ENCODE peak calls at places on chromosomes 4 and X, in six cellular contexts. One of them, this sample, is unnamed.
A peak's percentile ranks its signal among the peaks of the same experiment; 100 is the strongest.

GRCh38 chrX:118566359-118566758 is 70.7 kb downstream of the DOCK11 start:
- DNase-seq in HCT116: no peak
- DNase-seq in COR-L47: no peak
- DNase-seq in foreskin melanocyte: no peak
- DNase-seq in IMR-90: peak; percentile 15
- DNase-seq in left lobe of liver: no peak
- DNase-seq in this sample: no peak

GRCh38 chr4:185394568-185395254 is 1.0 kb downstream of the LRP2BP start:
- DNase-seq in HCT116: no peak
- DNase-seq in IMR-90: no peak
- DNase-seq in COR-L47: no peak
- DNase-seq in foreskin melanocyte: no peak
- DNase-seq in left lobe of liver: no peak
- DNase-seq in this sample: no peak

GRCh38 chrX:110219920-110220319 is 98.0 kb downstream of the AMMECR1 start:
- DNase-seq in left lobe of liver: no peak
- DNase-seq in IMR-90: peak; percentile 69
- DNase-seq in COR-L47: no peak
- DNase-seq in HCT116: no peak
- DNase-seq in foreskin melanocyte: no peak
- DNase-seq in this sample: no peak

GRCh38 chrX:6890862-6891261 is 256.6 kb upstream of the STS start:
- DNase-seq in foreskin melanocyte: no peak
- DNase-seq in HCT116: no peak
- DNase-seq in left lobe of liver: no peak
- DNase-seq in COR-L47: no peak
- DNase-seq in IMR-90: no peak
- DNase-seq in this sample: no peak

GRCh38 chr4:91171217-91171616 is 1044.0 kb downstream of the CCSER1 start:
- DNase-seq in HCT116: no peak
- DNase-seq in COR-L47: no peak
- DNase-seq in foreskin melanocyte: no peak
- DNase-seq in IMR-90: no peak
- DNase-seq in left lobe of liver: no peak
- DNase-seq in this sample: peak; percentile 28

GRCh38 chr4:107183155-107183774 is 147.2 kb upstream of the DKK2 start:
- DNase-seq in COR-L47: peak; percentile 49
- DNase-seq in HCT116: peak; percentile 55
- DNase-seq in IMR-90: peak; percentile 58
- DNase-seq in foreskin melanocyte: peak; percentile 32
- DNase-seq in left lobe of liver: no peak
- DNase-seq in this sample: peak; percentile 8

GRCh38 chrX:133986008-133986683 is 752 bp upstream of the GPC3 start:
- DNase-seq in HCT116: no peak
- DNase-seq in IMR-90: no peak
- DNase-seq in left lobe of liver: no peak
- DNase-seq in COR-L47: no peak
- DNase-seq in foreskin melanocyte: no peak
- DNase-seq in this sample: no peak

GRCh38 chr4:22514001-22514400 is 1.9 kb downstream of the ADGRA3 start:
- DNase-seq in COR-L47: no peak
- DNase-seq in IMR-90: peak; percentile 91
- DNase-seq in HCT116: no peak
- DNase-seq in foreskin melanocyte: peak; percentile 79
- DNase-seq in left lobe of liver: no peak
- DNase-seq in this sample: no peak

GRCh38 chr4:1041147-1041935 is 29.9 kb downstream of the FGFRL1 start:
- DNase-seq in left lobe of liver: no peak
- DNase-seq in IMR-90: peak; percentile 34
- DNase-seq in foreskin melanocyte: no peak
- DNase-seq in COR-L47: peak; percentile 45
- DNase-seq in HCT116: no peak
- DNase-seq in this sample: no peak

GRCh38 chr4:152696764-152697250 is 17.0 kb upstream of the TMEM154 start:
- DNase-seq in foreskin melanocyte: peak; percentile 94
- DNase-seq in IMR-90: peak; percentile 65
- DNase-seq in COR-L47: no peak
- DNase-seq in HCT116: peak; percentile 54
- DNase-seq in left lobe of liver: no peak
- DNase-seq in this sample: no peak

GRCh38 chrX:7133036-7133412 is 14.5 kb upstream of the STS start:
- DNase-seq in left lobe of liver: no peak
- DNase-seq in foreskin melanocyte: no peak
- DNase-seq in IMR-90: peak; percentile 35
- DNase-seq in COR-L47: no peak
- DNase-seq in HCT116: no peak
- DNase-seq in this sample: no peak

GRCh38 chrX:118968031-118968430 is 6.4 kb upstream of the LONRF3 start:
- DNase-seq in COR-L47: no peak
- DNase-seq in HCT116: no peak
- DNase-seq in foreskin melanocyte: no peak
- DNase-seq in IMR-90: no peak
- DNase-seq in left lobe of liver: no peak
- DNase-seq in this sample: no peak

GRCh38 chrX:155334486-155335316 is at the start of gene CLIC2:
- DNase-seq in foreskin melanocyte: no peak
- DNase-seq in COR-L47: no peak
- DNase-seq in IMR-90: peak; percentile 79
- DNase-seq in left lobe of liver: no peak
- DNase-seq in HCT116: no peak
- DNase-seq in this sample: peak; percentile 64

GRCh38 chrX:152850465-152850864 is 19.6 kb downstream of the NSDHL start:
- DNase-seq in HCT116: no peak
- DNase-seq in IMR-90: no peak
- DNase-seq in foreskin melanocyte: peak; percentile 0
- DNase-seq in left lobe of liver: no peak
- DNase-seq in COR-L47: no peak
- DNase-seq in this sample: no peak

GRCh38 chr4:2449511-2450392 is 19.2 kb upstream of the RNF4 start:
- DNase-seq in IMR-90: no peak
- DNase-seq in HCT116: no peak
- DNase-seq in COR-L47: no peak
- DNase-seq in left lobe of liver: no peak
- DNase-seq in foreskin melanocyte: no peak
- DNase-seq in this sample: no peak

GRCh38 chr4:38856046-38856445 is 571 bp downstream of the TLR6 start:
- DNase-seq in HCT116: no peak
- DNase-seq in COR-L47: no peak
- DNase-seq in IMR-90: no peak
- DNase-seq in foreskin melanocyte: no peak
- DNase-seq in left lobe of liver: no peak
- DNase-seq in this sample: no peak

GRCh38 chrX:78517124-78517523 is 142.0 kb downstream of the RTL3 start:
- DNase-seq in HCT116: no peak
- DNase-seq in left lobe of liver: no peak
- DNase-seq in COR-L47: no peak
- DNase-seq in IMR-90: no peak
- DNase-seq in foreskin melanocyte: no peak
- DNase-seq in this sample: no peak

GRCh38 chrX:7788334-7788733 is 54.6 kb upstream of the VCX start:
- DNase-seq in left lobe of liver: no peak
- DNase-seq in HCT116: no peak
- DNase-seq in IMR-90: no peak
- DNase-seq in foreskin melanocyte: no peak
- DNase-seq in COR-L47: no peak
- DNase-seq in this sample: no peak

GRCh38 chr4:110197421-110198398 is 705 bp downstream of the ELOVL6 start:
- DNase-seq in IMR-90: peak; percentile 39
- DNase-seq in left lobe of liver: peak; percentile 68
- DNase-seq in COR-L47: peak; percentile 33
- DNase-seq in HCT116: no peak
- DNase-seq in foreskin melanocyte: peak; percentile 52
- DNase-seq in this sample: no peak

GRCh38 chrX:102863735-102864134 is 73.3 kb upstream of the RAB40AL start:
- DNase-seq in HCT116: peak; percentile 39
- DNase-seq in IMR-90: peak; percentile 74
- DNase-seq in left lobe of liver: peak; percentile 74
- DNase-seq in foreskin melanocyte: peak; percentile 53
- DNase-seq in COR-L47: peak; percentile 47
- DNase-seq in this sample: peak; percentile 22

GRCh38 chrX:38805294-38806053 is 4.2 kb downstream of the MID1IP1 start:
- DNase-seq in COR-L47: peak; percentile 45
- DNase-seq in left lobe of liver: peak; percentile 76
- DNase-seq in foreskin melanocyte: no peak
- DNase-seq in IMR-90: peak; percentile 75
- DNase-seq in HCT116: no peak
- DNase-seq in this sample: no peak

GRCh38 chr4:16916719-16917337 is 18.4 kb upstream of the LDB2 start:
- DNase-seq in COR-L47: peak; percentile 62
- DNase-seq in left lobe of liver: peak; percentile 78
- DNase-seq in HCT116: peak; percentile 70
- DNase-seq in foreskin melanocyte: no peak
- DNase-seq in IMR-90: no peak
- DNase-seq in this sample: peak; percentile 52

GRCh38 chrX:112734250-112734649 is 54.5 kb upstream of the LHFPL1 start:
- DNase-seq in IMR-90: peak; percentile 14
- DNase-seq in foreskin melanocyte: no peak
- DNase-seq in left lobe of liver: no peak
- DNase-seq in COR-L47: no peak
- DNase-seq in HCT116: no peak
- DNase-seq in this sample: no peak

GRCh38 chr4:23947826-23948225 is 58.0 kb upstream of the PPARGC1A start:
- DNase-seq in IMR-90: peak; percentile 11
- DNase-seq in left lobe of liver: no peak
- DNase-seq in foreskin melanocyte: no peak
- DNase-seq in HCT116: no peak
- DNase-seq in COR-L47: no peak
- DNase-seq in this sample: no peak

GRCh38 chr4:7430368-7430964 is 4.3 kb downstream of the PSAPL1 start:
- DNase-seq in COR-L47: no peak
- DNase-seq in left lobe of liver: no peak
- DNase-seq in foreskin melanocyte: no peak
- DNase-seq in HCT116: peak; percentile 2
- DNase-seq in IMR-90: no peak
- DNase-seq in this sample: no peak

GRCh38 chr4:152776352-152776751 is 3.2 kb downstream of the TIGD4 start:
- DNase-seq in foreskin melanocyte: no peak
- DNase-seq in HCT116: no peak
- DNase-seq in COR-L47: no peak
- DNase-seq in IMR-90: peak; percentile 18
- DNase-seq in left lobe of liver: no peak
- DNase-seq in this sample: no peak

GRCh38 chr4:182642831-182643230 is 274.4 kb downstream of the DCTD start:
- DNase-seq in foreskin melanocyte: peak; percentile 35
- DNase-seq in left lobe of liver: no peak
- DNase-seq in IMR-90: peak; percentile 66
- DNase-seq in COR-L47: peak; percentile 76
- DNase-seq in HCT116: no peak
- DNase-seq in this sample: peak; percentile 66

This sample was measured in LNCaP clone FGC.